ENCODE peak calls at places on chromosome 17, in seven cellular contexts. D is ascending aorta, B is choroid plexus epithelial cell, U is mucosa of descending colon, L is BE2C, F is fibroblast of pulmonary artery, O is GM23338. R is an unnamed sample.

GRCh38 chr17:17757391-17757791 is 76.1 kb downstream of the RAI1 start:
- DNase-seq in D (no peak), B (no peak), U (no peak), L (no peak), F (no peak), O (no peak), R (no peak)

GRCh38 chr17:28493467-28493866 is 12.7 kb upstream of the FOXN1 start:
- DNase-seq in D (no peak), B (peak; percentile 41), U (no peak), L (no peak), F (peak; percentile 51), O (no peak), R (peak; percentile 72)

GRCh38 chr17:65698381-65699061 is 137.1 kb upstream of the AXIN2 start:
- DNase-seq in D (no peak), B (peak; percentile 89), U (no peak), L (no peak), F (peak; percentile 82), O (peak; percentile 47), R (peak; percentile 71)

GRCh38 chr17:9206160-9206988 is 185.1 kb downstream of the NTN1 start:
- DNase-seq in D (no peak), B (no peak), U (no peak), L (no peak), F (no peak), O (no peak), R (no peak)

GRCh38 chr17:59299400-59300092 is 31.9 kb upstream of the YPEL2 start:
- DNase-seq in D (no peak), B (no peak), U (no peak), L (no peak), F (peak; percentile 20), O (no peak), R (peak; percentile 3)

GRCh38 chr17:49676276-49676868 is 1.5 kb downstream of the SPOP start:
- DNase-seq in D (no peak), B (peak; percentile 63), U (no peak), L (no peak), F (peak; percentile 40), O (peak; percentile 59), R (peak; percentile 64)

GRCh38 chr17:61656721-61657217 is 65.8 kb upstream of the NACA2 start:
- DNase-seq in D (no peak), B (no peak), U (no peak), L (no peak), F (peak; percentile 8), O (no peak), R (no peak)

GRCh38 chr17:78493455-78494188 is 83.6 kb downstream of the DNAH17 start:
- DNase-seq in D (no peak), B (no peak), U (no peak), L (no peak), F (no peak), O (no peak), R (no peak)

GRCh38 chr17:69300222-69300621 is 26.7 kb downstream of the ABCA5 start:
- DNase-seq in D (no peak), B (peak; percentile 81), U (no peak), L (no peak), F (peak; percentile 52), O (no peak), R (peak; percentile 4)

GRCh38 chr17:19004601-19005441 is at the start of gene FAM83G:
- DNase-seq in D (peak; percentile 71), B (peak; percentile 54), U (peak; percentile 94), L (peak; percentile 30), F (peak; percentile 46), O (peak; percentile 85), R (peak; percentile 70)

DNA sequence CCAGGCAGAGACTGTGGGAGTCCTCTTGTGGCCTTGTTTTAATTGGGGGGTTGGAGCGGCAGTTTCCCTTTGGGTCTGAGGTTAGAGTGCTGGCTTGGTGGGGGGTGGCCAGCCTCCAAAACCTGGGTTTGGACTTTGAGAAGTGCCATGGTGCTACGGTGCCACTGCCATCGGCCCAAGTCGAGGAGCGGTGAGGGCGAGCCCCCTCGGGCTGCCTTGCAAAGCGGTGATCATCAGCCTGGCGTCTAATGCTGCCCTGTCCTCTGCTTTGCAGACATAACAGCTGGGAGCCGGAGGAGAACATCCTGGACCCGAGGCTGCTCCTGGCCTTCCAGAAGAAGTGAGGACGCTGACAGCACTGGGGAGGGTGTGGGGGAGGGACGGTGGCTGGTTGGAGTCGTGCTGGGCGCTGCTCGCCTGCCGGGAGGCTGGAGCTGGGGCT is 1.2 kb downstream of the CBX2 start:
- DNase-seq in D (no peak), B (peak; percentile 20), U (no peak), L (no peak), F (no peak), O (no peak), R (no peak)
- TF ChIP-seq CTCF in D (no peak), B (no peak), U (no peak), L (no peak), F (no peak), O (no peak), R (no peak)

DNA sequence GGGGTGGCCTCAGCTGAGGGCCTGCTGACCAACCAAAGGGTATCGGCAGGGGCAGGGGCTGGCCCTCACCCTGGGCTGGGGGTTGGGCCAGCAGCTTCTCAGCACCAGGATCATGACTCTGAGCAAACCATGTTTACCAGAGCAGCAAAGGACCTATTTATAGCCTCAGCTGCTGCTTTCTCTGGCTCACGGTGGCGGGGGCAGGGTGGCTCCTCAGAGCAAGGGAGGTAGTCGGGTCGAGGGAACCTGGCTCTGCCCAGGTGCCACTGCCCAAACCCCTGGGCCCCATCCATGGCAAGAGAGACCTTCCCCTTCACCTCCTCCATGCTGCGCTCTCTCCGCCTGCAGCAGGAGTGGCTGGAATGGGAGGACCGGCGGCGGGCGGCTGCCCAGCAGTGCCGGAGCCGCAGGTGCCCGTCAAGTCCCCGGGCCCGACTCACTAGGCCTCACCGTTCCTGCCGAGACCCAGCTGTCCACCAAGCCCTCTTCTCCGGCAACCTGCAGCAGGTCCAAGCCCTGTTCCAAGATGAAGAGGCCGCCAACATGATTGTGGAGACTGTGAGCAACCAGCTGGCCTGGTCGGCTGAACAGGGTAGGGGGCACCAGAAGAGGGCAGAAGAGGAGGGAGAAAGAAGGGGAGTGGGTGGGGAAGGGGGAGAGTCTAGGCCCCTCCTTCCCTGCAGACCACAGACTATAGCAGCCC is at the start of gene ASB16:
- DNase-seq in D (no peak), B (peak; percentile 67), U (no peak), L (peak; percentile 37), F (no peak), O (peak; percentile 53), R (peak; percentile 33)
- H3K4me3 ChIP-seq in D (peak within 1 kb of the TSS; percentile 62), B (peak within 1 kb of the TSS; percentile 33), U (no peak within 1 kb of the TSS), L (peak within 1 kb of the TSS; percentile 19), F (no peak within 1 kb of the TSS), O (peak within 1 kb of the TSS; percentile 34), R (no peak within 1 kb of the TSS)

GRCh38 chr17:77279448-77280303 is 138.9 kb downstream of the SEC14L1 start:
- DNase-seq in D (no peak), B (no peak), U (peak; percentile 57), L (no peak), F (peak; percentile 90), O (peak; percentile 55), R (peak; percentile 72)

GRCh38 chr17:77281904-77282367 is 141.2 kb downstream of the SEC14L1 start:
- DNase-seq in D (no peak), B (no peak), U (peak; percentile 82), L (no peak), F (peak; percentile 43), O (peak; percentile 61), R (no peak)

GRCh38 chr17:77280304-77280910 is 139.6 kb downstream of the SEC14L1 start:
- DNase-seq in D (no peak), B (no peak), U (peak; percentile 78), L (no peak), F (peak; percentile 87), O (peak; percentile 50), R (peak; percentile 89)

GRCh38 chr17:77282524-77283515 is 142.1 kb downstream of the SEC14L1 start:
- DNase-seq in D (no peak), B (no peak), U (peak; percentile 77), L (peak; percentile 54), F (peak; percentile 77), O (no peak), R (peak; percentile 88)

DNA sequence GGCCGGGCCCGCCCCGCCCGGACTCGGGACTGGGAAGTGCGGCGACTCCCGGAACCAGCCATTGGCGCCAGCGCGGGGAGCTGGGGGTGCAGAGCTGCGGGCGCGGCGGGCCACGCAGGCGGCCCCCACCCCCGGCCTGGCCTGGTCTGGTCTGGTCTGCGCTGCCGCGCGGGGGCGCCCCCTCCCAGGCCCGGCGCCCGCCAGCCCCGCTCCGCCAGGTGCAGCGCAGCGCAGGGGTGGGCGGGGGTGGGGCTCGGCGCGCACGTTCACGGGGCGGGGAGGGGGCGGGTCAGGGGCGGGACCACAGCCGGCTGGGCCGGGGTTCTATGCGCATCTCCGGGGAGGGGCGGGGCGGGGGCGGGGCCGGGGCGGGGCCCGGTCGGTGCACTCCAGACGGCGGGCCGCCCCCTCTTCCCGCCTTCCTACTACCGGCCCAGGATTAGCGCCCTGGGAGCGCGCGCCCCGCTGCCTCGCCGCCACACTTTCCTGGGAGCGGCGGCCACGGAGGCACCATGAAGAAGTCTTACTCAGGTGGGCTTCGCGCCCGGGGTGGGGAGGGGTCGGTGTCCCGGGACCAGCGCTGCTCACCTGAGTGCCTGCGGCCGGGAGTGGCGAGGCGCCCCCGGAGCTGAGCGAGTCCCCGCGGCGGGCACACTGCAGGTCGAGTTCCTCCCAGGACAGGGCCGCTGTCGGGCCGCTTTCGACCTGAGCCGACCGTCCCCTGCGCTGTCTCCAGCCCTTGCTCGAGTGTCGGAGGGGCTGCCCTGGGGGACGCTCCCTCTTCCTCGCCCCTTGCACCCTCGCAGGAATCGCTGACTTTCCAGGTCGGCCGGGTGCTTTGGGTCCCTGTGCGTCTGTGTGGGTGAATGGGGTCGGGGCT is 140.5 kb downstream of the SEC14L1 start:
- DNase-seq in D (no peak), B (no peak), U (peak; percentile 84), L (peak; percentile 75), F (peak; percentile 49), O (peak; percentile 80), R (peak; percentile 65)
- TF ChIP-seq CTCF in D (no peak), B (no peak), U (no peak), L (no peak), F (no peak), O (no peak), R (no peak)

DNA sequence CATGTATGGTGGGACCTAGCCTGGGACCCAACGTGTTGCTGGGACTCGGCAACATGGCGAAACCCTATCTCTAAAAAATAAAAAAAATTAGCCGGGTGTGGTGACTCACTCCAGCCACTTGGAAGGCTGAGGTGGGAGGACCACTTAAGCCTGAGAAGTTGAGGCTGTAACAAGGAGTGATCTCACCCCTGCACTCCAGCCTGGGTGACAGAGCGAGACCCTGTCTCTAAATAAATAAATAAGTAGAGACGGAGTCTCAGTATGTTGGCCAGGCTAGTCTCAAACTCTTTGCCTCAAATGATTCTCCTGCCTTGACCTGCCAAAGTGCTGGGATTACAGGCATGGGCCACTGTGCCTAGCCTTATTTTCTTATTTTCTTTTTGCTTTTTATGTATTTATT is 10.1 kb upstream of the CNP start:
- DNase-seq in D (no peak), B (no peak), U (no peak), L (no peak), F (no peak), O (no peak), R (no peak)
- H3K4me3 ChIP-seq in D (no peak overlapping the region), B (no peak overlapping the region), U (no peak overlapping the region), L (no peak overlapping the region), F (no peak overlapping the region), O (no peak overlapping the region), R (no peak overlapping the region)

GRCh38 chr17:42112552-42113176 is at the start of gene DHX58:
- DNase-seq in D (peak; percentile 39), B (peak; percentile 95), U (peak; percentile 81), L (no peak), F (peak; percentile 86), O (peak; percentile 60), R (peak; percentile 90)
- TF ChIP-seq CTCF in D (no peak), B (no peak), U (no peak), L (no peak), F (no peak), O (no peak), R (no peak)

R was measured in cardiac fibroblast.